ENCODE peak calls at places on chromosome 1, in six cellular contexts. I, Y, L, H, D and M are unnamed samples.

GRCh38 chr1:70820995-70821394 is 226.6 kb downstream of the PTGER3 start:
- DNase-seq in H (no peak), I (no peak), Y (no peak), L (no peak), D (no peak), M (no peak)

GRCh38 chr1:209652121-209652742 is at the start of gene LAMB3:
- DNase-seq in L (no peak), D (no peak), H (no peak), I (no peak), Y (no peak), M (no peak)

GRCh38 chr1:53644909-53645689 is 93.9 kb downstream of the GLIS1 start:
- DNase-seq in Y (no peak), I (no peak), H (no peak), L (no peak), D (no peak), M (no peak)

GRCh38 chr1:3069491-3070303 is 694 bp downstream of the PRDM16 start:
- DNase-seq in L (no peak), H (peak), I (peak), D (no peak), Y (peak), M (no peak)

GRCh38 chr1:100065183-100065968 is 67.4 kb downstream of the SASS6 start:
- DNase-seq in Y (no peak), H (no peak), L (no peak), D (no peak), I (no peak), M (no peak)

GRCh38 chr1:75345538-75346292 is 211.5 kb downstream of the LHX8 start:
- DNase-seq in L (peak), H (no peak), Y (no peak), D (no peak), I (peak), M (peak)

GRCh38 chr1:217910205-217910604 is 279.1 kb downstream of the SPATA17 start:
- DNase-seq in Y (no peak), L (no peak), D (no peak), H (no peak), I (no peak), M (no peak)

GRCh38 chr1:39394059-39394458 is 97.4 kb upstream of the BMP8A start:
- DNase-seq in H (no peak), D (no peak), L (no peak), I (no peak), Y (no peak), M (no peak)

GRCh38 chr1:84634536-84635205 is 55.6 kb downstream of the SSX2IP start:
- DNase-seq in I (no peak), H (no peak), Y (no peak), L (peak), D (no peak), M (peak)

GRCh38 chr1:228902781-228903572 is 167.7 kb downstream of the RHOU start:
- DNase-seq in Y (peak), I (peak), D (no peak), L (peak), H (peak), M (peak)

GRCh38 chr1:11838349-11839272 is 9.0 kb downstream of the NPPA start:
- DNase-seq in H (peak), D (peak), Y (no peak), L (no peak), I (peak), M (peak)

GRCh38 chr1:30198805-30199403 is 524.5 kb downstream of the MATN1 start:
- DNase-seq in Y (no peak), I (no peak), L (no peak), H (no peak), D (no peak), M (no peak)

GRCh38 chr1:84782311-84782771 is 92.1 kb upstream of the SSX2IP start:
- DNase-seq in Y (no peak), H (peak), D (peak), I (peak), L (no peak), M (peak)